ENCODE peak calls at places on chromosome 9, in six cellular contexts. E is psoas muscle, P is colonic mucosa, B is AG04450, F is fibroblast of lung, M is sigmoid colon. O is an unnamed sample. For H3K27me3, the result is how much of the 10 kb centered on the place peaks cover.

GRCh38 chr9:6656901-6657300 is 11.4 kb upstream of the GLDC start:
- DNase-seq in E (no peak), P (no peak), B (no peak), F (no peak), M (no peak), O (no peak)

GRCh38 chr9:137786511-137786920 is 91.1 kb upstream of the CACNA1B start:
- DNase-seq in E (no peak), P (no peak), B (no peak), F (no peak), M (peak), O (no peak)

GRCh38 chr9:129109504-129109903 is 1.1 kb downstream of the CRAT start:
- DNase-seq in E (peak), P (peak), B (no peak), F (no peak), M (peak), O (peak)

GRCh38 chr9:32434892-32435291 is 50.4 kb downstream of the ACO1 start:
- DNase-seq in E (no peak), P (no peak), B (no peak), F (no peak), M (no peak), O (no peak)

GRCh38 chr9:19894975-19895374 is 106.1 kb upstream of the SLC24A2 start:
- DNase-seq in E (no peak), P (no peak), B (peak), F (peak), M (no peak), O (no peak)

GRCh38 chr9:133470427-133470924 is 8.4 kb downstream of the SLC2A6 start:
- DNase-seq in E (no peak), P (no peak), B (no peak), F (no peak), M (no peak), O (peak)

GRCh38 chr9:114300153-114300845 is 22.6 kb upstream of the ORM1 start:
- DNase-seq in E (no peak), P (no peak), B (no peak), F (no peak), M (peak), O (peak)

GRCh38 chr9:128438343-128439109 is 17.3 kb upstream of the ODF2 start:
- DNase-seq in E (peak), P (peak), B (peak), F (peak), M (peak), O (peak)

GRCh38 chr9:109399258-109399767 is 78.5 kb upstream of the EPB41L4B start:
- DNase-seq in E (no peak), P (no peak), B (no peak), F (no peak), M (no peak), O (no peak)

GRCh38 chr9:127525426-127526188 is 74.3 kb downstream of the LRSAM1 start:
- DNase-seq in E (no peak), P (no peak), B (no peak), F (no peak), M (no peak), O (no peak)

GRCh38 chr9:110526426-110526825 is 53.1 kb downstream of the SVEP1 start:
- DNase-seq in E (no peak), P (no peak), B (peak), F (peak), M (no peak), O (no peak)

GRCh38 chr9:130940023-130940549 is 1.0 kb upstream of the FIBCD1 start:
- DNase-seq in E (no peak), P (peak), B (no peak), F (no peak), M (no peak), O (no peak)

GRCh38 chr9:80146466-80146865 is 574.7 kb downstream of the TLE4 start:
- DNase-seq in E (no peak), P (no peak), B (no peak), F (no peak), M (no peak), O (no peak)

GRCh38 chr9:15155826-15156225 is 151.2 kb downstream of the TTC39B start:
- DNase-seq in E (no peak), P (no peak), B (no peak), F (peak), M (no peak), O (no peak)

GRCh38 chr9:95009459-95009858 is 283.0 kb downstream of the AOPEP start:
- DNase-seq in E (no peak), P (no peak), B (no peak), F (peak), M (no peak), O (no peak)
- H3K4me3 ChIP-seq in E (peak), P (no peak), B (no peak), F (no peak), M (no peak), O (no peak)

GRCh38 chr9:136028760-136029470 is 66.2 kb downstream of the NACC2 start:
- DNase-seq in E (peak), P (no peak), B (no peak), F (no peak), M (no peak), O (no peak)

GRCh38 chr9:136026266-136026942 is 65.2 kb upstream of the UBAC1 start:
- DNase-seq in E (no peak), P (no peak), B (no peak), F (no peak), M (no peak), O (no peak)

GRCh38 chr9:136031741-136032638 is 63.1 kb downstream of the NACC2 start:
- DNase-seq in E (peak), P (no peak), B (no peak), F (peak), M (no peak), O (no peak)

GRCh38 chr9:136029556-136029955 is 65.5 kb downstream of the NACC2 start:
- DNase-seq in E (peak), P (no peak), B (no peak), F (no peak), M (no peak), O (no peak)

DNA sequence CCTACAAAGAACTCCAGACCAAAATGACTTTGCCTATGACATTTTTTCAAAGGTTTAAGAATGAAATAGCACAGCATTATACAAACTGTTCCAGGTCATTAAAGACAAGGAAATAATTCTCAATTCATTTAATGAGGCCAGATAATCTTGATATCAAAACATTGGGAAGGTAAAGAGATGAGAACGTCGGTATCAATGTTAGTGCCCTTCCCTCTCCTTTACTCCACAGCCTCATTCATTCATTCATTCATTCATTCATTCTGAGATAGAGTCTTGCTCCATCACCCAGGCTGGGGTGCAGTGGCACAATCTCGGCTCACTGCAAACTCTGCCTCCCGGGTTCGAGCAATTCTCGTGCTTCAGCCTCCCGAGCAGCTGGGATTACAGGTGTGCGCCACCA is 64.0 kb downstream of the NACC2 start:
- DNase-seq in E (no peak), P (no peak), B (no peak), F (no peak), M (no peak), O (no peak)
- H3K27me3 ChIP-seq in E (under half), P (under half), B (under half), F (under half), M (under half), O (under half)

GRCh38 chr9:136050706-136051567 is 44.2 kb downstream of the NACC2 start:
- DNase-seq in E (no peak), P (no peak), B (no peak), F (peak), M (peak), O (peak)

GRCh38 chr9:136048560-136049411 is 46.3 kb downstream of the NACC2 start:
- DNase-seq in E (no peak), P (no peak), B (no peak), F (no peak), M (peak), O (no peak)

GRCh38 chr9:136051568-136052432 is 43.3 kb downstream of the NACC2 start:
- DNase-seq in E (no peak), P (peak), B (peak), F (peak), M (peak), O (peak)

GRCh38 chr9:136049451-136050265 is 45.4 kb downstream of the NACC2 start:
- DNase-seq in E (no peak), P (no peak), B (no peak), F (no peak), M (peak), O (no peak)

GRCh38 chr9:136050266-136050705 is 44.8 kb downstream of the NACC2 start:
- DNase-seq in E (no peak), P (no peak), B (no peak), F (no peak), M (peak), O (no peak)
- H3K4me3 ChIP-seq in E (no peak), P (peak), B (peak), F (no peak), M (no peak), O (peak)

GRCh38 chr9:93962041-93962440 is 6.9 kb upstream of the BARX1 start:
- DNase-seq in E (no peak), P (no peak), B (no peak), F (no peak), M (no peak), O (no peak)
- H3K27me3 ChIP-seq in E (under half), P (under half), B (half or more), F (under half), M (under half), O (under half)

GRCh38 chr9:36275060-36275459 is 16.8 kb upstream of the GNE start:
- DNase-seq in E (no peak), P (no peak), B (no peak), F (no peak), M (no peak), O (no peak)

GRCh38 chr9:36280989-36281388 is 22.7 kb upstream of the GNE start:
- DNase-seq in E (no peak), P (no peak), B (no peak), F (no peak), M (no peak), O (no peak)

GRCh38 chr9:36276254-36276653 is 18.0 kb upstream of the GNE start:
- DNase-seq in E (no peak), P (no peak), B (no peak), F (no peak), M (no peak), O (no peak)

GRCh38 chr9:36278243-36278642 is 20.0 kb upstream of the GNE start:
- DNase-seq in E (no peak), P (no peak), B (no peak), F (no peak), M (no peak), O (no peak)

GRCh38 chr9:36276840-36277239 is 18.6 kb upstream of the GNE start:
- DNase-seq in E (no peak), P (peak), B (peak), F (peak), M (no peak), O (no peak)
- H3K4me3 ChIP-seq in E (no peak), P (peak), B (peak), F (peak), M (no peak), O (peak)

GRCh38 chr9:97859346-97859745 is 6.3 kb downstream of the FOXE1 start:
- DNase-seq in E (no peak), P (no peak), B (no peak), F (no peak), M (no peak), O (no peak)

GRCh38 chr9:97861148-97861475 is 8.1 kb downstream of the FOXE1 start:
- DNase-seq in E (no peak), P (no peak), B (no peak), F (no peak), M (no peak), O (no peak)

GRCh38 chr9:97858826-97859225 is 5.8 kb downstream of the FOXE1 start:
- DNase-seq in E (no peak), P (no peak), B (no peak), F (no peak), M (no peak), O (no peak)

GRCh38 chr9:97858393-97858713 is 5.3 kb downstream of the FOXE1 start:
- DNase-seq in E (no peak), P (no peak), B (no peak), F (no peak), M (no peak), O (no peak)

DNA sequence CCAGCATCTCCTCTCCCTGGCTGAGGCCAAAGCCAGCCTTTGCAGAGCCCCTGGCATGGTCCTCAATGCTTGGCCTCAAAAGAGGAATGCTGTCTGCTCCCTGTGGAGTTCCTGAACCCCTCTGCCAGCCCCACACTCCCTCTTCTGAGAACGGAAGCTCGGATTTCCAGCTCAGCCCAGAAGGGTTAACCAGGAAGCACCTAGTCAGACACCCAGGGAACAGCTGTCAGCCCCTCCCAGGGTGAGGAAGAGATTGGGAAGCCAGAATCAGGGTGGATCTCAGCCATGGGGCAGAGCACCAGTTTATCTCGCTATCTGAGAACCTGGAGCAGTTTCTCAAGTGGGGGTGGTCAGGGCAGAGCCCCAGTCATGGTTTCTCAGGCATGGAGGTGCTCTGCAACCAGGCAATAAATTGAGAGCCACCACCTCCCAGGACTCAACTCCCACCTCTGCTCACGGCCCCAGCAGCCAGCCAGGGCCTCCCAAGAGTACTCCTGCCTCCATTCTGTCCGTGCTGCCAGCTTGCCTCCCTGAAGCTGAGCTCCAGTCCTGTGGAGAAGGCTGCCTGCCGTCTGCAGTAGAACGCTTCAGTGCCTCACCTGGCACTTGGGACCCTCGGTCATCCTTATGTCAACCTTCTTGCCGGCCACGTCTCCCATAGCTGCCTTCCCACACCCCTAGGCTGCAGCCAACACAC is 7.6 kb downstream of the FOXE1 start:
- DNase-seq in E (no peak), P (no peak), B (no peak), F (no peak), M (no peak), O (no peak)
- H3K27me3 ChIP-seq in E (under half), P (under half), B (half or more), F (half or more), M (under half), O (under half)